ENCODE peak calls at places on chromosomes 11 and 22, in four cellular contexts. B, J, Y and H are unnamed samples.

GRCh38 chr11:73137262-73137941 is 4.7 kb downstream of the FCHSD2 start:
- DNase-seq in B (no peak), J (no peak), Y (no peak), H (no peak)

GRCh38 chr11:60633645-60634044 is 65.8 kb upstream of the MS4A8 start:
- DNase-seq in B (no peak), J (no peak), Y (no peak), H (no peak)

GRCh38 chr11:44828296-44828695 is 101.5 kb downstream of the TSPAN18 start:
- DNase-seq in B (no peak), J (no peak), Y (no peak), H (no peak)

GRCh38 chr11:85647078-85647477 is 689 bp upstream of the TMEM126A start:
- DNase-seq in B (no peak), J (no peak), Y (no peak), H (no peak)

GRCh38 chr11:130001491-130002351 is 914 bp downstream of the PRDM10 start:
- DNase-seq in B (peak; percentile 41), J (peak; percentile 28), Y (no peak), H (no peak)

GRCh38 chr11:34633990-34634725 is 13.3 kb downstream of the EHF start:
- DNase-seq in B (no peak), J (no peak), Y (peak; percentile 30), H (no peak)

GRCh38 chr11:103051986-103052385 is 40.0 kb downstream of the DCUN1D5 start:
- DNase-seq in B (no peak), J (peak; percentile 57), Y (no peak), H (no peak)

GRCh38 chr11:131693756-131694155 is 323.3 kb downstream of the NTM start:
- DNase-seq in B (no peak), J (no peak), Y (no peak), H (no peak)

GRCh38 chr22:21634081-21634480 is 1.5 kb downstream of the CCDC116 start:
- DNase-seq in B (no peak), J (no peak), Y (no peak), H (no peak)

GRCh38 chr11:9787981-9788521 is 124.2 kb downstream of the SWAP70 start:
- DNase-seq in B (peak; percentile 73), J (peak; percentile 95), Y (no peak), H (no peak)

GRCh38 chr11:693887-694562 is 997 bp downstream of the DEAF1 start:
- DNase-seq in B (no peak), J (no peak), Y (peak; percentile 34), H (no peak)

GRCh38 chr22:48717883-48718817 is 1109.5 kb downstream of the BRD1 start:
- DNase-seq in B (no peak), J (no peak), Y (peak; percentile 18), H (no peak)

GRCh38 chr11:64356498-64357411 is 2.2 kb upstream of the RPS6KA4 start:
- DNase-seq in B (no peak), J (peak; percentile 53), Y (peak; percentile 57), H (no peak)

GRCh38 chr11:34468209-34468841 is 29.6 kb downstream of the CAT start:
- DNase-seq in B (no peak), J (peak; percentile 13), Y (peak; percentile 67), H (no peak)

GRCh38 chr11:104663190-104664140 is 234.8 kb downstream of the CASP12 start:
- DNase-seq in B (no peak), J (peak; percentile 19), Y (no peak), H (no peak)

GRCh38 chr11:57493507-57494503 is 21.7 kb downstream of the SLC43A1 start:
- DNase-seq in B (peak; percentile 46), J (peak; percentile 15), Y (peak; percentile 84), H (no peak)

GRCh38 chr22:36486619-36487384 is 5.4 kb upstream of the TXN2 start:
- DNase-seq in B (no peak), J (no peak), Y (peak; percentile 77), H (no peak)

GRCh38 chr11:87754685-87755084 is 420.6 kb downstream of the RAB38 start:
- DNase-seq in B (no peak), J (no peak), Y (no peak), H (no peak)

GRCh38 chr11:69209936-69210659 is 54.4 kb downstream of the SMIM38 start:
- DNase-seq in B (no peak), J (no peak), Y (no peak), H (no peak)

GRCh38 chr11:1650034-1650917 is 20.7 kb downstream of the KRTAP5-5 start:
- DNase-seq in B (no peak), J (no peak), Y (peak; percentile 18), H (no peak)

GRCh38 chr11:20112291-20113146 is 47.8 kb downstream of the DBX1 start:
- DNase-seq in B (peak; percentile 76), J (peak; percentile 82), Y (no peak), H (peak; percentile 97)

GRCh38 chr11:66934971-66935779 is 23.0 kb downstream of the PC start:
- DNase-seq in B (no peak), J (no peak), Y (no peak), H (no peak)

GRCh38 chr22:36540867-36541642 is 12.1 kb upstream of the EIF3D start:
- DNase-seq in B (no peak), J (no peak), Y (no peak), H (no peak)